ENCODE peak calls at places on chromosome 11, in five cellular contexts. H is HTR-8/SVneo, F is NCI-H2171 treated with DMSO at 0.1 percent for 48 hours, V is posterior cingulate gyrus, P is occipital lobe. Y is an unnamed sample.

GRCh38 chr11:34208266-34209135 is 103.1 kb downstream of the NAT10 start:
- DNase-seq in H (no peak), F (no peak), V (no peak), P (no peak), Y (no peak)

GRCh38 chr11:118435233-118435892 is 929 bp upstream of the KMT2A start:
- DNase-seq in P (peak), F (peak), V (peak), H (peak), Y (peak)

GRCh38 chr11:35617687-35618496 is at the start of gene FJX1:
- DNase-seq in V (peak), F (peak), P (peak), H (peak), Y (peak)

GRCh38 chr11:71311928-71312510 is 59.6 kb upstream of the SHANK2 start:
- DNase-seq in H (no peak), V (peak), F (no peak), P (no peak), Y (no peak)

GRCh38 chr11:36510567-36511020 is 522 bp upstream of the TRAF6 start:
- DNase-seq in H (peak), V (peak), P (no peak), F (no peak), Y (no peak)

GRCh38 chr11:94658386-94658785 is 91.2 kb downstream of the PIWIL4 start:
- DNase-seq in P (no peak), H (no peak), F (peak), V (no peak), Y (no peak)

GRCh38 chr11:64356498-64357411 is 2.2 kb upstream of the RPS6KA4 start:
- DNase-seq in H (no peak), P (no peak), V (peak), F (peak), Y (peak)

GRCh38 chr11:8043756-8044155 is 37.3 kb upstream of the TUB start:
- DNase-seq in V (no peak), P (no peak), F (no peak), H (no peak), Y (no peak)

GRCh38 chr11:117287668-117288067 is 3.5 kb upstream of the BACE1-AS start:
- DNase-seq in F (no peak), V (no peak), P (no peak), H (no peak), Y (peak)

GRCh38 chr11:95081412-95081811 is 8.2 kb upstream of the ENDOD1 start:
- DNase-seq in V (peak), F (no peak), H (no peak), P (peak), Y (peak)

GRCh38 chr11:38598413-38598812 is 2000.4 kb upstream of the RAG2 start:
- DNase-seq in P (no peak), F (no peak), H (no peak), V (no peak), Y (no peak)

GRCh38 chr11:56783448-56784041 is 35.0 kb upstream of the OR9G4 start:
- DNase-seq in P (no peak), F (peak), V (no peak), H (peak), Y (peak)

GRCh38 chr11:10451399-10452116 is 3.5 kb upstream of the AMPD3 start:
- DNase-seq in H (no peak), V (no peak), P (no peak), F (peak), Y (no peak)

GRCh38 chr11:8809185-8809584 is 101.8 kb upstream of the AKIP1 start:
- DNase-seq in H (no peak), P (no peak), F (no peak), V (peak), Y (no peak)

GRCh38 chr11:93329936-93330445 is 551 bp upstream of the DEUP1 start:
- DNase-seq in F (peak), P (no peak), H (no peak), V (peak), Y (no peak)

GRCh38 chr11:6362185-6362867 is 27.9 kb upstream of the SMPD1 start:
- DNase-seq in H (no peak), P (no peak), V (no peak), F (no peak), Y (no peak)

GRCh38 chr11:19245351-19245750 is 4.6 kb upstream of the E2F8 start:
- DNase-seq in V (no peak), H (no peak), F (no peak), P (no peak), Y (no peak)

Y was measured in endothelial cell of umbilical vein.